ENCODE peak calls at places on chromosomes 5 and 9, in six cellular contexts. F is cardiac fibroblast; U is stimulated activated CD4-positive, alpha-beta T cell treated with anti-CD3 and anti-CD28 coated beads, Interleukin-4, amount 100 ng/mL, for 4 hours; H is lower lobe of right lung; R is stimulated activated naive B cell treated with anti-CD40 and anti-IgM and Interleukin-4, amounts not matched to agents 10 μg/mL and 1 μg/mL and 100 μg/mL, for 72 hours; N is RCC 7860. O is an unnamed sample.

GRCh38 chr9:110655723-110656641 is 12.6 kb upstream of the MUSK start:
- DNase-seq in F (peak), U (no peak), H (no peak), R (no peak), N (no peak), O (no peak)

GRCh38 chr5:149828161-149829011 is 98.3 kb downstream of the PPARGC1B start:
- DNase-seq in F (peak), U (peak), H (peak), R (peak), N (peak), O (peak)

GRCh38 chr5:112614986-112615385 is 122.7 kb upstream of the APC start:
- DNase-seq in F (no peak), U (no peak), H (no peak), R (no peak), N (no peak), O (no peak)

GRCh38 chr9:108040783-108041182 is 551.2 kb upstream of the KLF4 start:
- DNase-seq in F (peak), U (no peak), H (no peak), R (no peak), N (peak), O (no peak)

GRCh38 chr9:89042984-89043383 is 51.7 kb downstream of the S1PR3 start:
- DNase-seq in F (no peak), U (no peak), H (no peak), R (no peak), N (no peak), O (no peak)

GRCh38 chr9:134590240-134591081 is 51.1 kb upstream of the COL5A1 start:
- DNase-seq in F (peak), U (no peak), H (no peak), R (no peak), N (no peak), O (no peak)

GRCh38 chr9:35114113-35114847 is 1.4 kb downstream of the ATOSB start:
- DNase-seq in F (peak), U (peak), H (peak), R (peak), N (peak), O (peak)

GRCh38 chr9:134965421-134965820 is 47.7 kb upstream of the FCN1 start:
- DNase-seq in F (no peak), U (no peak), H (peak), R (no peak), N (no peak), O (no peak)

GRCh38 chr5:6632324-6632930 is 417 bp downstream of the NSUN2 start:
- DNase-seq in F (peak), U (no peak), H (no peak), R (peak), N (no peak), O (no peak)